ENCODE peak calls at places on chromosomes 7 and 10, in six cellular contexts. One of them, this sample, is unnamed.

GRCh38 chr10:102758226-102758932 is 14.6 kb downstream of the WBP1L start:
- DNase-seq in RKO: no peak
- DNase-seq in endodermal cell: no peak
- DNase-seq in mucosa of descending colon: no peak
- DNase-seq in cardiac fibroblast: no peak
- DNase-seq in GM19239: no peak
- DNase-seq in this sample: no peak

GRCh38 chr10:71090330-71090729 is 122.0 kb upstream of the UNC5B start:
- DNase-seq in cardiac fibroblast: no peak
- DNase-seq in endodermal cell: no peak
- DNase-seq in mucosa of descending colon: no peak
- DNase-seq in GM19239: no peak
- DNase-seq in RKO: no peak
- DNase-seq in this sample: no peak

GRCh38 chr10:131119626-131120355 is 191.7 kb downstream of the TCERG1L start:
- DNase-seq in cardiac fibroblast: no peak
- DNase-seq in endodermal cell: no peak
- DNase-seq in RKO: no peak
- DNase-seq in GM19239: no peak
- DNase-seq in mucosa of descending colon: no peak
- DNase-seq in this sample: no peak

GRCh38 chr10:28326516-28327493 is 23.9 kb upstream of the MPP7 start:
- DNase-seq in RKO: no peak
- DNase-seq in mucosa of descending colon: no peak
- DNase-seq in cardiac fibroblast: peak; percentile 39
- DNase-seq in endodermal cell: peak; percentile 53
- DNase-seq in GM19239: no peak
- DNase-seq in this sample: peak; percentile 97

GRCh38 chr10:73908853-73909611 is 1.9 kb upstream of the PLAU start:
- DNase-seq in cardiac fibroblast: peak; percentile 86
- DNase-seq in GM19239: peak; percentile 38
- DNase-seq in endodermal cell: peak; percentile 61
- DNase-seq in RKO: peak; percentile 94
- DNase-seq in mucosa of descending colon: no peak
- DNase-seq in this sample: peak; percentile 89

GRCh38 chr7:150383710-150384397 is 4.7 kb downstream of the ZNF775 start:
- DNase-seq in cardiac fibroblast: no peak
- DNase-seq in mucosa of descending colon: peak; percentile 90
- DNase-seq in RKO: no peak
- DNase-seq in endodermal cell: peak; percentile 99
- DNase-seq in GM19239: no peak
- DNase-seq in this sample: peak; percentile 85

GRCh38 chr7:35254496-35255416 is 856 bp upstream of the TBX20 start:
- DNase-seq in mucosa of descending colon: no peak
- DNase-seq in RKO: no peak
- DNase-seq in cardiac fibroblast: peak; percentile 71
- DNase-seq in GM19239: no peak
- DNase-seq in endodermal cell: peak; percentile 67
- DNase-seq in this sample: no peak

GRCh38 chr7:112938895-112939588 is 147.6 kb downstream of the GPR85 start:
- DNase-seq in mucosa of descending colon: peak; percentile 71
- DNase-seq in cardiac fibroblast: peak; percentile 41
- DNase-seq in endodermal cell: peak; percentile 88
- DNase-seq in GM19239: no peak
- DNase-seq in RKO: peak; percentile 43
- DNase-seq in this sample: peak; percentile 64

GRCh38 chr7:124330741-124331407 is 298.0 kb upstream of the TMEM229A start:
- DNase-seq in RKO: no peak
- DNase-seq in mucosa of descending colon: no peak
- DNase-seq in GM19239: no peak
- DNase-seq in cardiac fibroblast: no peak
- DNase-seq in endodermal cell: no peak
- DNase-seq in this sample: no peak

GRCh38 chr10:59724098-59724938 is 14.7 kb upstream of the SLC16A9 start:
- DNase-seq in mucosa of descending colon: no peak
- DNase-seq in RKO: no peak
- DNase-seq in endodermal cell: no peak
- DNase-seq in cardiac fibroblast: no peak
- DNase-seq in GM19239: no peak
- DNase-seq in this sample: peak; percentile 47

GRCh38 chr7:909358-910329 is 33.3 kb downstream of the GET4 start:
- DNase-seq in GM19239: peak; percentile 59
- DNase-seq in cardiac fibroblast: peak; percentile 54
- DNase-seq in endodermal cell: peak; percentile 69
- DNase-seq in mucosa of descending colon: peak; percentile 89
- DNase-seq in RKO: no peak
- DNase-seq in this sample: peak; percentile 54